ENCODE peak calls at places on chromosomes 11 and 22, in eight cellular contexts. M, X, Z, R, D, V, G and B are unnamed samples.

GRCh38 chr11:62033191-62034044 is 66.0 kb upstream of the FTH1 start:
- DNase-seq in Z (peak; percentile 37), G (no peak), V (peak; percentile 43), R (no peak), X (peak; percentile 57), D (no peak), M (no peak), B (no peak)

GRCh38 chr22:31951201-31952093 is 7.1 kb downstream of the YWHAH start:
- DNase-seq in D (no peak), V (no peak), X (no peak), M (no peak), Z (no peak), R (no peak), G (no peak), B (no peak)

GRCh38 chr11:79796704-79797103 is 355.9 kb upstream of the TENM4 start:
- DNase-seq in G (no peak), D (no peak), Z (no peak), M (no peak), X (no peak), V (no peak), R (no peak), B (no peak)

GRCh38 chr11:95358516-95359322 is 127.7 kb upstream of the SESN3 start:
- DNase-seq in V (no peak), X (no peak), M (peak; percentile 35), G (no peak), R (no peak), D (no peak), Z (no peak), B (peak; percentile 64)

GRCh38 chr22:31846161-31847115 is 92.6 kb downstream of the DEPDC5 start:
- DNase-seq in G (peak; percentile 53), M (no peak), Z (no peak), R (no peak), V (no peak), D (no peak), X (peak; percentile 37), B (peak; percentile 10)

GRCh38 chr11:47418454-47419259 is 7.6 kb downstream of the PSMC3 start:
- DNase-seq in X (no peak), Z (no peak), R (no peak), D (no peak), M (no peak), G (no peak), V (no peak), B (no peak)

GRCh38 chr11:64225608-64226506 is at the start of the genes NUDT22 and TRPT1:
- DNase-seq in D (peak; percentile 75), G (peak; percentile 89), X (peak; percentile 89), R (peak; percentile 95), Z (peak; percentile 41), V (peak; percentile 83), M (peak; percentile 94), B (peak; percentile 90)

GRCh38 chr11:44403587-44404322 is 93.8 kb upstream of the ALX4 start:
- DNase-seq in V (no peak), M (no peak), Z (no peak), G (no peak), D (no peak), R (no peak), X (no peak), B (peak; percentile 76)

GRCh38 chr22:49083607-49084006 is 744.1 kb downstream of the BRD1 start:
- DNase-seq in M (no peak), R (no peak), G (no peak), Z (no peak), V (no peak), X (no peak), D (no peak), B (no peak)

GRCh38 chr11:45097721-45098493 is 48.5 kb upstream of the PRDM11 start:
- DNase-seq in V (no peak), Z (peak; percentile 46), G (peak; percentile 52), X (peak; percentile 24), M (no peak), R (no peak), D (no peak), B (peak; percentile 66)

GRCh38 chr11:29120329-29120695 is 896.5 kb downstream of the KCNA4 start:
- DNase-seq in M (no peak), V (no peak), Z (no peak), X (peak; percentile 80), G (no peak), D (no peak), R (no peak), B (no peak)

GRCh38 chr22:28771195-28771791 is 1.2 kb upstream of the CCDC117 start:
- DNase-seq in X (no peak), V (no peak), R (no peak), Z (no peak), M (peak; percentile 67), D (no peak), G (no peak), B (peak; percentile 19)

GRCh38 chr11:13308704-13309103 is 31.1 kb downstream of the BMAL1 start:
- DNase-seq in R (no peak), D (no peak), M (no peak), X (no peak), V (no peak), G (no peak), Z (no peak), B (no peak)

GRCh38 chr11:73157141-73158010 is 15.3 kb upstream of the FCHSD2 start:
- DNase-seq in V (peak; percentile 36), Z (peak; percentile 66), G (no peak), M (no peak), D (no peak), X (peak; percentile 75), R (no peak), B (peak; percentile 49)

GRCh38 chr11:18669211-18669593 is 29.4 kb upstream of the TMEM86A start:
- DNase-seq in V (peak; percentile 56), D (no peak), R (no peak), X (peak; percentile 67), G (no peak), M (peak; percentile 22), Z (no peak), B (no peak)

GRCh38 chr11:44711113-44711512 is 15.6 kb upstream of the TSPAN18 start:
- DNase-seq in M (no peak), G (no peak), X (no peak), V (no peak), R (no peak), D (no peak), Z (no peak), B (peak; percentile 60)

GRCh38 chr22:33828302-33828701 is 92.0 kb downstream of the LARGE1 start:
- DNase-seq in V (no peak), X (no peak), G (no peak), R (no peak), D (no peak), M (no peak), Z (no peak), B (no peak)

GRCh38 chr11:10623797-10624761 is 55.6 kb upstream of the LYVE1 start:
- DNase-seq in V (peak; percentile 20), M (no peak), R (no peak), D (no peak), Z (peak; percentile 13), G (peak; percentile 71), X (peak; percentile 42), B (peak; percentile 36)

GRCh38 chr11:3929232-3929631 is 73.8 kb downstream of the STIM1 start:
- DNase-seq in V (no peak), X (no peak), Z (peak; percentile 29), M (no peak), D (no peak), G (no peak), R (no peak), B (no peak)

GRCh38 chr11:32231909-32232493 is 141.1 kb downstream of the RCN1 start:
- DNase-seq in X (peak; percentile 57), M (no peak), D (no peak), G (peak; percentile 66), Z (peak; percentile 23), R (no peak), V (peak; percentile 48), B (no peak)

GRCh38 chr11:66727282-66727882 is 1.6 kb downstream of the SPTBN2 start:
- DNase-seq in X (peak; percentile 28), V (peak; percentile 38), Z (no peak), D (no peak), R (no peak), G (peak; percentile 54), M (peak; percentile 62), B (no peak)

GRCh38 chr11:3220101-3220500 is 1.5 kb upstream of the MRGPRG start:
- DNase-seq in X (no peak), D (no peak), Z (no peak), M (no peak), G (no peak), R (peak; percentile 33), V (no peak), B (no peak)

GRCh38 chr11:131749100-131749499 is 378.7 kb downstream of the NTM start:
- DNase-seq in G (no peak), X (peak; percentile 97), V (peak; percentile 98), R (no peak), Z (no peak), D (no peak), M (no peak), B (no peak)

GRCh38 chr11:133386262-133386661 is 146.0 kb downstream of the OPCML start:
- DNase-seq in X (no peak), D (no peak), Z (no peak), R (no peak), M (no peak), V (no peak), G (no peak), B (no peak)

GRCh38 chr11:88814076-88814475 is 251.7 kb downstream of the GRM5 start:
- DNase-seq in M (no peak), D (no peak), G (no peak), Z (no peak), R (no peak), V (no peak), X (no peak), B (no peak)

GRCh38 chr22:37193629-37194191 is 5.7 kb upstream of the C1QTNF6 start:
- DNase-seq in G (no peak), D (no peak), Z (peak; percentile 68), R (no peak), X (peak; percentile 73), V (peak; percentile 78), M (peak; percentile 6), B (no peak)

GRCh38 chr11:46305295-46305694 is 27.8 kb downstream of the CREB3L1 start:
- DNase-seq in R (no peak), M (no peak), V (no peak), D (no peak), G (no peak), Z (no peak), X (peak; percentile 72), B (no peak)

GRCh38 chr11:28514391-28514790 is 406.2 kb downstream of the METTL15 start:
- DNase-seq in M (no peak), R (no peak), V (no peak), G (no peak), Z (no peak), X (no peak), D (no peak), B (no peak)

GRCh38 chr11:3866206-3866605 is 10.7 kb downstream of the STIM1 start:
- DNase-seq in M (peak; percentile 68), V (no peak), G (no peak), Z (peak; percentile 67), R (no peak), X (no peak), D (no peak), B (no peak)

GRCh38 chr11:120801801-120802689 is 221.9 kb upstream of the TBCEL start:
- DNase-seq in V (peak; percentile 24), D (no peak), M (peak; percentile 50), Z (peak; percentile 42), X (peak; percentile 61), G (peak; percentile 81), R (peak; percentile 62), B (peak; percentile 59)

GRCh38 chr11:35567737-35568465 is 42.5 kb upstream of the PAMR1 start:
- DNase-seq in X (no peak), Z (no peak), G (no peak), M (no peak), R (peak; percentile 54), D (no peak), V (peak; percentile 44), B (peak; percentile 34)

GRCh38 chr11:34640050-34640971 is 19.4 kb downstream of the EHF start:
- DNase-seq in Z (peak; percentile 21), D (no peak), X (no peak), R (peak; percentile 84), V (no peak), G (no peak), M (peak; percentile 45), B (no peak)

GRCh38 chr22:20428496-20429253 is 8.9 kb downstream of the SCARF2 start:
- DNase-seq in V (no peak), R (no peak), X (no peak), D (no peak), Z (no peak), M (no peak), G (no peak), B (no peak)

GRCh38 chr11:87892291-87892690 is 283.0 kb downstream of the RAB38 start:
- DNase-seq in X (no peak), Z (no peak), G (no peak), V (no peak), R (no peak), M (no peak), D (no peak), B (no peak)